ENCODE peak calls at places on chromosomes 6 and 20, in seven cellular contexts. R is fibroblast of mammary gland; V is ovary; G is OCI-LY7; K is lung; H is CD8-positive, alpha-beta T cell; S is cardiac fibroblast. D is an unnamed sample.

GRCh38 chr20:4592316-4593148 is 129.2 kb upstream of the PRND start:
- DNase-seq in H (peak; percentile 50), V (peak; percentile 74), R (peak; percentile 48), K (peak; percentile 60), S (peak; percentile 47), G (no peak), D (peak; percentile 35)

GRCh38 chr6:164695896-164696295 is 613.5 kb downstream of the C6orf118 start:
- DNase-seq in V (no peak), S (peak; percentile 5), R (no peak), G (peak; percentile 11), H (no peak), K (no peak), D (no peak)

GRCh38 chr6:110537208-110538123 is 61.1 kb upstream of the SLC22A16 start:
- DNase-seq in R (peak; percentile 98), V (no peak), S (peak; percentile 97), G (no peak), K (no peak), H (no peak), D (peak; percentile 97)

GRCh38 chr6:112600168-112600567 is 253.0 kb downstream of the RFPL4B start:
- DNase-seq in S (no peak), H (no peak), R (no peak), G (no peak), V (no peak), K (no peak), D (no peak)

GRCh38 chr6:122947355-122947754 is 48.7 kb upstream of the CLVS2 start:
- DNase-seq in V (no peak), R (peak; percentile 26), S (peak; percentile 61), G (no peak), K (no peak), H (no peak), D (peak; percentile 30)

GRCh38 chr6:40227735-40228134 is 293.5 kb upstream of the MOCS1 start:
- DNase-seq in S (no peak), G (no peak), K (no peak), R (no peak), V (no peak), H (no peak), D (no peak)

GRCh38 chr6:53734473-53735299 is 60.1 kb upstream of the LRRC1 start:
- DNase-seq in G (peak; percentile 8), R (peak; percentile 57), H (no peak), S (peak; percentile 78), V (no peak), K (no peak), D (peak; percentile 96)

GRCh38 chr6:34067814-34068213 is 78.1 kb downstream of the GRM4 start:
- DNase-seq in S (no peak), R (no peak), K (no peak), G (peak; percentile 29), H (no peak), V (no peak), D (no peak)

GRCh38 chr6:158751842-158752424 is 67.2 kb downstream of the EZR start:
- DNase-seq in G (no peak), K (no peak), V (no peak), S (no peak), R (no peak), H (no peak), D (no peak)

GRCh38 chr6:22149501-22150490 is 147.0 kb downstream of the PRL start:
- DNase-seq in H (no peak), S (peak; percentile 9), G (no peak), R (no peak), K (no peak), V (no peak), D (no peak)

GRCh38 chr6:26033132-26033941 is 53.9 kb upstream of the HFE start:
- DNase-seq in S (peak; percentile 99), V (peak; percentile 74), R (peak; percentile 99), K (peak; percentile 58), H (peak; percentile 53), G (peak; percentile 98), D (peak; percentile 95)

GRCh38 chr20:1204061-1204460 is 807 bp downstream of the C20orf202 start:
- DNase-seq in G (no peak), S (no peak), K (no peak), H (no peak), R (no peak), V (no peak), D (no peak)

GRCh38 chr6:157224178-157224956 is 99.0 kb downstream of the TMEM242 start:
- DNase-seq in H (no peak), V (no peak), R (no peak), K (no peak), G (peak; percentile 39), S (no peak), D (no peak)

GRCh38 chr20:23047738-23048214 is 1.7 kb downstream of the THBD start:
- DNase-seq in H (no peak), K (no peak), S (no peak), V (peak; percentile 39), R (no peak), G (no peak), D (no peak)

GRCh38 chr6:11654876-11655275 is 117.3 kb downstream of the TMEM170B start:
- DNase-seq in H (no peak), R (no peak), S (peak; percentile 27), V (no peak), G (no peak), K (no peak), D (no peak)

GRCh38 chr6:169071394-169071793 is 182.3 kb downstream of the THBS2 start:
- DNase-seq in H (no peak), R (no peak), S (no peak), K (no peak), V (no peak), G (no peak), D (no peak)

GRCh38 chr6:138289739-138290138 is 71.4 kb upstream of the PBOV1 start:
- DNase-seq in R (no peak), G (peak; percentile 11), V (no peak), K (no peak), S (no peak), H (no peak), D (no peak)

GRCh38 chr20:63651942-63652191 is 1.4 kb downstream of the STMN3 start:
- DNase-seq in R (no peak), G (no peak), V (no peak), H (no peak), K (no peak), S (no peak), D (no peak)

GRCh38 chr6:33073431-33073871 is at the start of gene HLA-DPA1:
- DNase-seq in S (peak; percentile 13), R (peak; percentile 12), K (peak; percentile 60), V (no peak), G (peak; percentile 90), H (peak; percentile 24), D (peak; percentile 27)

GRCh38 chr6:79602859-79603258 is 28.3 kb upstream of the SH3BGRL2 start:
- DNase-seq in R (no peak), G (no peak), H (no peak), V (no peak), K (no peak), S (no peak), D (no peak)

GRCh38 chr6:474454-475185 is 83.1 kb downstream of the IRF4 start:
- DNase-seq in G (peak; percentile 84), K (no peak), S (no peak), R (no peak), H (peak; percentile 66), V (no peak), D (no peak)

GRCh38 chr6:166005846-166006592 is 161.6 kb downstream of the TBXT start:
- DNase-seq in K (no peak), V (peak; percentile 93), S (peak; percentile 74), G (no peak), H (no peak), R (peak; percentile 80), D (peak; percentile 13)

GRCh38 chr6:105397987-105398386 is 4.9 kb downstream of the PREP start:
- DNase-seq in R (no peak), V (no peak), K (no peak), H (no peak), G (no peak), S (no peak), D (no peak)

GRCh38 chr6:70901324-70901723 is 55.5 kb downstream of the B3GAT2 start:
- DNase-seq in V (no peak), S (peak; percentile 7), G (no peak), H (no peak), R (peak; percentile 5), K (no peak), D (peak; percentile 7)

GRCh38 chr20:36352843-36353553 is 46.9 kb downstream of the DLGAP4 start:
- DNase-seq in H (no peak), V (no peak), R (no peak), K (no peak), G (no peak), S (no peak), D (no peak)

GRCh38 chr20:21244808-21245207 is 58.3 kb upstream of the XRN2 start:
- DNase-seq in V (no peak), H (no peak), S (no peak), K (no peak), G (no peak), R (no peak), D (no peak)

GRCh38 chr6:17388365-17388764 is 5.0 kb upstream of the CAP2 start:
- DNase-seq in S (no peak), G (no peak), V (no peak), R (no peak), H (no peak), K (no peak), D (no peak)

GRCh38 chr20:43459022-43459942 is 1.6 kb downstream of the SRSF6 start:
- DNase-seq in R (peak; percentile 38), K (no peak), G (peak; percentile 17), H (no peak), S (peak; percentile 40), V (peak; percentile 49), D (peak; percentile 5)

GRCh38 chr20:3766832-3767433 is 620 bp downstream of the ADISSP start:
- DNase-seq in S (no peak), R (no peak), H (no peak), K (no peak), V (no peak), G (peak; percentile 26), D (no peak)

GRCh38 chr20:51917886-51918545 is 115.7 kb upstream of the SALL4 start:
- DNase-seq in V (no peak), G (no peak), H (no peak), K (no peak), S (no peak), R (no peak), D (no peak)
- H3K4me3 ChIP-seq in V (no peak overlapping the region), G (no peak overlapping the region), H (no peak overlapping the region), K (no peak overlapping the region), S (no peak overlapping the region), R (no peak overlapping the region), D (no peak overlapping the region)

DNA sequence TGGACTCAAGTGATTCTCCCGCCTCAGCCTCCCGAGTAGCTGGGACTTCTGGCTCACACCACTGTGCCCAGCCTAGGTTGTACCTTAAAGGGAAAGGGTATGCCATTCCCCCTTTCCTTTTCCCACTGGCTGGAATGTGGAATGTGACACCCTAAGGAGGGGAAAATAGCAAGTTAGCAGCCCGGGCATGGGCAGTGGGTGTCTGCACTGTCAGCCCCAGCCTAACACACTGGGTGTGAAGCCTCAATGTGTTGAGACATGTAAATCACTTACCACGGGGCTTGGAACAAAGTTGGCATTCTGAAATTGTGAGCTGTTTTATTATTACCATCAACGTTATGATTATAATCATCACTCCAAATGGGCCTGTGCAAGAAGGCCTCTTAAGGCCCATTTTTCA is 80.8 kb upstream of the PTPN1 start:
- DNase-seq in S (no peak), V (no peak), H (no peak), G (no peak), R (no peak), K (no peak), D (peak; percentile 92)
- H3K4me3 ChIP-seq in S (no peak overlapping the region), V (no peak overlapping the region), H (no peak overlapping the region), G (no peak overlapping the region), R (no peak overlapping the region), K (no peak overlapping the region), D (peak overlapping the region; percentile 35)

GRCh38 chr6:3849681-3850450 is 693 bp downstream of the FAM50B start:
- DNase-seq in R (no peak), K (no peak), G (no peak), S (no peak), V (peak; percentile 64), H (no peak), D (no peak)
- H3K4me3 ChIP-seq in R (peak overlapping the region; percentile 61), K (peak overlapping the region; percentile 30), G (no peak overlapping the region), S (peak overlapping the region; percentile 58), V (peak overlapping the region; percentile 49), H (peak overlapping the region; percentile 63), D (peak overlapping the region; percentile 47)

GRCh38 chr6:41719796-41720620 is 15.4 kb downstream of the TFEB start:
- DNase-seq in H (no peak), S (no peak), R (no peak), K (no peak), V (no peak), G (no peak), D (no peak)
- H3K4me3 ChIP-seq in H (no peak overlapping the region), S (no peak overlapping the region), R (no peak overlapping the region), K (no peak overlapping the region), V (no peak overlapping the region), G (peak overlapping the region; percentile 32), D (no peak overlapping the region)

D was measured in bronchial epithelial cell.